ENCODE peak calls at places on chromosomes 5 and 9, in ten cellular contexts. O, E, G, Q, T, N, C, X, S and U are unnamed samples.

GRCh38 chr9:122318284-122318683 is 52.5 kb upstream of the PTGS1 start:
- DNase-seq in O (no peak), E (no peak), G (no peak), Q (peak; percentile 50), T (no peak), N (peak; percentile 28), C (no peak), X (no peak), S (no peak), U (no peak)

GRCh38 chr5:17282283-17283120 is 65.1 kb downstream of the BASP1 start:
- DNase-seq in O (peak; percentile 20), E (peak; percentile 91), G (no peak), Q (no peak), T (no peak), N (no peak), C (no peak), X (no peak), S (no peak), U (no peak)

GRCh38 chr5:163790497-163790896 is 285.1 kb downstream of the MAT2B start:
- DNase-seq in O (no peak), E (no peak), G (no peak), Q (no peak), T (no peak), N (peak; percentile 13), C (no peak), X (no peak), S (no peak), U (no peak)

GRCh38 chr5:143649869-143650268 is 162.1 kb upstream of the HMHB1 start:
- DNase-seq in O (no peak), E (no peak), G (no peak), Q (no peak), T (no peak), N (no peak), C (no peak), X (no peak), S (no peak), U (no peak)

GRCh38 chr5:74934949-74935751 is 69.0 kb upstream of the FAM169A start:
- DNase-seq in O (no peak), E (no peak), G (no peak), Q (peak; percentile 55), T (no peak), N (peak; percentile 60), C (no peak), X (no peak), S (no peak), U (no peak)

GRCh38 chr9:126956929-126957686 is 42.5 kb downstream of the RALGPS1 start:
- DNase-seq in O (no peak), E (no peak), G (no peak), Q (peak; percentile 40), T (no peak), N (peak; percentile 68), C (no peak), X (peak; percentile 64), S (no peak), U (no peak)

GRCh38 chr9:8447618-8448017 is 648.0 kb upstream of the DMAC1 start:
- DNase-seq in O (no peak), E (no peak), G (no peak), Q (no peak), T (no peak), N (no peak), C (no peak), X (no peak), S (no peak), U (no peak)

GRCh38 chr5:135208555-135209494 is 174.8 kb upstream of the PITX1 start:
- DNase-seq in O (peak; percentile 37), E (no peak), G (no peak), Q (peak; percentile 97), T (no peak), N (peak; percentile 98), C (peak; percentile 80), X (peak; percentile 77), S (no peak), U (peak; percentile 64)

GRCh38 chr9:115808695-115809094 is 344.9 kb upstream of the PAPPA start:
- DNase-seq in O (no peak), E (no peak), G (no peak), Q (peak; percentile 12), T (no peak), N (peak; percentile 31), C (no peak), X (no peak), S (no peak), U (no peak)

GRCh38 chr9:129383005-129383414 is 204.9 kb upstream of the IER5L start:
- DNase-seq in O (peak; percentile 72), E (no peak), G (no peak), Q (no peak), T (no peak), N (no peak), C (no peak), X (peak; percentile 88), S (peak; percentile 53), U (no peak)

DNA sequence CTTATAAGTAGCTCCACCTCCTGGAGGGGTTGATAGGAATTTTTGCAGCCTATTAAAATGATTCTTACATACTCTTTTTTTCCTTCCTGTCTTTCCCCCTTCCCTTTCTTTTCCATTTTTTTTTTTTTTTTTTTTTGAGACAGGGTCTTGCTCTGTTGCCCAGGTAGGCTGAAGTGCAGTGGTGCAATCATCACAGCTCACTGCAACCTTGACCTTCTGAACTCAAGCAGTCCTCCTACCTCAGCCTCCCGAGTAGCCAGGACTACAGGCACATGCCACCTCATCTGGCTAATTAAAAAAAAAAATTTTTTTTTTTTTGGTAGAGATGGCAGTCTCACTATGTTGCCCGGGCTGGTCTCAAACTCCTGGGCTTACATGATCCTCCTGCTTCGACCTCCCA is 4.3 kb upstream of the TBC1D2 start:
- DNase-seq in O (no peak), E (no peak), G (no peak), Q (no peak), T (no peak), N (no peak), C (no peak), X (no peak), S (no peak), U (no peak)
- TF ChIP-seq CTCF in O (no peak), E (no peak), G (no peak), Q (no peak), T (no peak), N (no peak), C (no peak), X (no peak), S (no peak), U (peak; percentile 39)

DNA sequence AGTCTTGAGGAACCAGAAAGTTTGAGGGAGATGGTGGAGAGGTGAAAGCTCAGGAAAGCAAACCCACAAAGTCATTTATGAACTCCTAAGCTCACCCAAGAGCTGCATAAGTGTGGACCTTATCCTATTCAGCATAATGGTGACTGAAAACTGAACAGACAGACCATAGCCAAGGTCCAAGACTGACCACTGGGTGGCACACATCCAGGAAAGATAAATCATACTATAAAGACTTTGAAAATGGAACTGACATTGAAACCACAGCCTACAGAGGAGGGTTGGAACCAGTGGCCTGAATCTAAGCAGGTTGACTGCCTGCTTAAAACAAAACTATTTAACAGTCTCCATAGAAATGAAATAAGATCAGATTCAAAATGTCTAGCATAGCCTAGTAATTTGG is 121.1 kb upstream of the RGS7BP start:
- DNase-seq in O (peak; percentile 22), E (no peak), G (no peak), Q (peak; percentile 16), T (peak; percentile 10), N (peak; percentile 1), C (no peak), X (no peak), S (no peak), U (no peak)
- TF ChIP-seq CTCF in O (no peak), E (peak; percentile 37), G (no peak), Q (peak; percentile 39), T (peak; percentile 59), N (no peak), C (no peak), X (peak; percentile 63), S (peak; percentile 8), U (peak; percentile 67)

DNA sequence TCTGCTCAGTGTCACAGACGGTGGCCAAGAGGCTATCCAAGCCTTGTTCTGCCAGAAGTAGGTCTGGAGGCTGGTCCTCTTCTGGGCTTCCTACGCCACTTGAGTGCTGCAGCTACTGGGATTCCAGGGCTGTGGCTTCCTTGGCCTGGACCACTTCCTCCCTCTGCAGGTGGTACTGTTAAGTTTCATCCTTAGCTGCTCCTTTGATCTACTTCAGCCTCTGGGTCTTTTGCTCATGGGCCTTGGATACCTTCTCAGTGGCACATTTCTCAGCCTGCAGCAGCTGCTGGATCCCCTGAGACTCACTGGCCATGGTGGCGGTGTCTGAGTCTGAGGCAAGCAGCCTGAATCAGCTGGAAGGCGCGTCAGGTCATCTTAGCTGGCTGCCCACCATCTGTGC is 10.3 kb downstream of the CNOT8 start:
- DNase-seq in O (peak; percentile 26), E (no peak), G (no peak), Q (peak; percentile 11), T (no peak), N (peak; percentile 25), C (peak; percentile 76), X (no peak), S (no peak), U (no peak)
- TF ChIP-seq CTCF in O (peak; percentile 7), E (no peak), G (no peak), Q (no peak), T (no peak), N (peak; percentile 37), C (no peak), X (no peak), S (no peak), U (peak; percentile 18)

GRCh38 chr9:18141681-18142080 is 332.3 kb upstream of the ADAMTSL1 start:
- DNase-seq in O (no peak), E (no peak), G (no peak), Q (no peak), T (no peak), N (no peak), C (no peak), X (no peak), S (no peak), U (no peak)

GRCh38 chr9:18146329-18146728 is 327.6 kb upstream of the ADAMTSL1 start:
- DNase-seq in O (no peak), E (no peak), G (no peak), Q (no peak), T (no peak), N (no peak), C (no peak), X (no peak), S (no peak), U (no peak)

GRCh38 chr9:18137815-18138214 is 336.1 kb upstream of the ADAMTSL1 start:
- DNase-seq in O (no peak), E (no peak), G (no peak), Q (no peak), T (no peak), N (no peak), C (no peak), X (no peak), S (no peak), U (no peak)

GRCh38 chr9:18138676-18139075 is 335.3 kb upstream of the ADAMTSL1 start:
- DNase-seq in O (no peak), E (no peak), G (no peak), Q (no peak), T (no peak), N (no peak), C (no peak), X (no peak), S (no peak), U (no peak)

GRCh38 chr9:18142964-18143363 is 331.0 kb upstream of the ADAMTSL1 start:
- DNase-seq in O (no peak), E (no peak), G (no peak), Q (peak; percentile 37), T (no peak), N (no peak), C (no peak), X (no peak), S (no peak), U (no peak)
- TF ChIP-seq CTCF in O (peak; percentile 42), E (peak; percentile 9), G (no peak), Q (peak; percentile 10), T (peak; percentile 35), N (peak; percentile 43), C (no peak), X (no peak), S (peak; percentile 53), U (peak; percentile 47)